ENCODE peak calls at places on chromosomes 7 and 10, in six cellular contexts. U, V, Y, K, H and S are unnamed samples.

GRCh38 chr10:20157314-20157713 is 341.1 kb downstream of the PLXDC2 start:
- DNase-seq in K (no peak), U (no peak), V (no peak), H (no peak), Y (no peak), S (no peak)

GRCh38 chr7:153258686-153259085 is 499.1 kb downstream of the ACTR3B start:
- DNase-seq in K (no peak), U (no peak), V (no peak), H (no peak), Y (no peak), S (no peak)

GRCh38 chr7:72038022-72038732 is 374.0 kb downstream of the CALN1 start:
- DNase-seq in H (no peak), K (no peak), U (no peak), V (no peak), Y (no peak), S (no peak)

GRCh38 chr7:44101966-44102845 is 1.9 kb upstream of the AEBP1 start:
- DNase-seq in H (no peak), Y (no peak), V (peak), K (peak), U (no peak), S (no peak)

GRCh38 chr10:122263971-122264370 is 7.1 kb upstream of the BTBD16 start:
- DNase-seq in V (peak), H (no peak), U (no peak), K (no peak), Y (no peak), S (no peak)

GRCh38 chr10:89115876-89116627 is 91.1 kb downstream of the CH25H start:
- DNase-seq in Y (no peak), H (no peak), U (no peak), V (peak), K (no peak), S (no peak)

GRCh38 chr7:22668971-22669401 is 58.0 kb upstream of the IL6 start:
- DNase-seq in Y (no peak), H (peak), U (no peak), K (no peak), V (no peak), S (no peak)

GRCh38 chr7:148929176-148929575 is 45.1 kb upstream of the EZH2 start:
- DNase-seq in K (no peak), V (no peak), Y (no peak), H (no peak), U (no peak), S (no peak)

GRCh38 chr10:12644380-12645144 is 295.2 kb downstream of the CAMK1D start:
- DNase-seq in K (no peak), V (no peak), Y (no peak), H (no peak), U (no peak), S (no peak)

GRCh38 chr7:101856488-101857357 is 39.3 kb downstream of the CUX1 start:
- DNase-seq in H (peak), V (peak), U (peak), K (peak), Y (peak), S (peak)

GRCh38 chr7:109836016-109836415 is 1254.9 kb upstream of the LRRN3 start:
- DNase-seq in K (no peak), U (no peak), V (no peak), Y (no peak), H (no peak), S (no peak)

GRCh38 chr7:133575726-133576125 is 322.8 kb downstream of the EXOC4 start:
- DNase-seq in K (no peak), Y (no peak), H (no peak), V (no peak), U (no peak), S (no peak)

GRCh38 chr10:8042864-8043568 is 11.5 kb upstream of the GATA3 start:
- DNase-seq in H (no peak), K (no peak), V (no peak), Y (peak), U (no peak), S (no peak)

GRCh38 chr10:65090991-65091390 is 1569.8 kb downstream of the REEP3 start:
- DNase-seq in K (no peak), Y (no peak), U (no peak), V (no peak), H (no peak), S (no peak)

GRCh38 chr10:100019824-100020160 is 10.0 kb upstream of the DNMBP start:
- DNase-seq in H (peak), K (no peak), U (no peak), Y (no peak), V (no peak), S (no peak)

GRCh38 chr7:96734343-96734742 is 24.7 kb upstream of the SEM1 start:
- DNase-seq in H (no peak), V (no peak), K (no peak), U (no peak), Y (no peak), S (no peak)

GRCh38 chr10:113590581-113590980 is 37.7 kb downstream of the HABP2 start:
- DNase-seq in U (no peak), V (no peak), H (no peak), K (no peak), Y (no peak), S (no peak)

GRCh38 chr10:132634241-132634946 is 96.8 kb downstream of the INPP5A start:
- DNase-seq in U (no peak), K (peak), Y (no peak), H (peak), V (no peak), S (no peak)

GRCh38 chr10:49116509-49117365 is 1.4 kb upstream of the VSTM4 start:
- DNase-seq in Y (no peak), H (no peak), K (no peak), V (no peak), U (no peak), S (no peak)

GRCh38 chr10:49115796-49116508 is 630 bp upstream of the VSTM4 start:
- DNase-seq in U (no peak), V (no peak), H (no peak), K (no peak), Y (no peak), S (no peak)

GRCh38 chr10:49113741-49114141 is 1.6 kb downstream of the VSTM4 start:
- DNase-seq in K (no peak), U (no peak), V (no peak), H (no peak), Y (no peak), S (no peak)

GRCh38 chr10:49114718-49115014 is 656 bp downstream of the VSTM4 start:
- DNase-seq in Y (no peak), H (no peak), K (no peak), U (no peak), V (no peak), S (no peak)

GRCh38 chr10:49115015-49115795 is at the start of gene VSTM4:
- DNase-seq in H (peak), V (peak), U (peak), Y (peak), K (peak), S (peak)
- TF ChIP-seq CTCF in H (no peak), V (no peak), U (peak), Y (no peak), K (no peak), S (no peak)

DNA sequence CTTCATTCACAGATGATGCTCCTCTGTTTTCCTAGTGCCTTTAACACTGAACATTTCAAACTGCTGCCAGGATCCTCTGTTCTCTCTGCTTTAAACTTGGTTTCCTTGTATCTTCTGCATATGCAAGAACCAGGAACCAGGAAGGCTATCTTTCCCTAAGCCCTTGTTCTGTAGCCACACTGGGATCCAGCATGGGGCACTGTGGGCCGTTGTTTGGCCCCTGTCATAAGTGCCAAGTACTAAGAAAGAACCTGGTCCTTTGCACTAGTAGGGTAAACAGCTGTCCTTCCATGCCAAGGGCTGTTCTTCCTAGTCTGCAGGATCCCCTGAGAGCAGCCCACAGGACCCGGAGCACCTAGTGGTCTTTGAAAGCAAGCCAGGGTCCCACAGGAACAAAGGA is 49.0 kb upstream of the TRIM8 start:
- DNase-seq in K (no peak), Y (no peak), U (no peak), V (no peak), H (no peak), S (no peak)
- TF ChIP-seq CTCF in K (no peak), Y (no peak), U (no peak), V (no peak), H (no peak), S (no peak)

DNA sequence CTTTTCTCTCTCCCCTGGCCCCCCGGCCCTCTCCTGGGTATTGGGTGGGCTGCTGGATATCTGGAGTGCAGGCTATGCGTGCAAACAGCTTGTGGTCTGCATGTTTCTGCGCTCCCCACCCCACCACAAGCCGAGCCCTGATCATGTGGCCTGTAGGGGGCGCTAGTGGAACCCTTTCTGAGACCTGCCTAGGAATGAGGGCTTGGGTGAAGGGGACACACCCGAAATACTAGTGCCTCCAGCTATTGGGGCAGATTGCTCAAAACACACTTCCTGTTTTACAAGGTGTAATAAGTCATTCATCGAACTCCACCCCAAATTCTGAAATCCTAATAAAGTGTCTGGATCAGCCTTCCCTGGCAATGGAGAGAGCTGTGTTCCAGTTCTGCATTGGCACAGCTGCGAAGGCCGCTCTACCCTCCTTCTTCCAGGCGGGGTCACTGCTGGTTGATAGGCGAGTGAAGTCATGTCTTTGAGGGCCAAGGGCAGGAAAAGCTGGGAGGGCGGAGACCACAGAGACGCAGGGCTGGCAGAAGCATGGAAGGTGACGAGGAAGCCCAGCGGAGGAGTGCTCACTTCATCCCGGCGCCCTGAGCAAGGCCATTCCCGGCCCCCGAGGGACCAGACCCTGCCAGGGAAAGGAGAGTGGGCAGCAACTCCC is 19.8 kb upstream of the PRRT4 start:
- DNase-seq in U (no peak), V (no peak), H (peak), K (peak), Y (peak), S (peak)
- TF ChIP-seq CTCF in U (peak), V (peak), H (peak), K (peak), Y (peak), S (peak)

GRCh38 chr7:100572281-100572948 is 1.3 kb downstream of the SAP25 start:
- DNase-seq in U (no peak), V (no peak), H (no peak), K (no peak), Y (no peak), S (no peak)
- TF ChIP-seq CTCF in U (no peak), V (no peak), H (no peak), K (no peak), Y (no peak), S (no peak)

GRCh38 chr7:27689045-27689877 is 26.6 kb upstream of the HIBADH start:
- DNase-seq in U (no peak), V (peak), H (peak), Y (peak), K (no peak), S (no peak)
- TF ChIP-seq CTCF in U (peak), V (peak), H (no peak), Y (no peak), K (peak), S (no peak)

DNA sequence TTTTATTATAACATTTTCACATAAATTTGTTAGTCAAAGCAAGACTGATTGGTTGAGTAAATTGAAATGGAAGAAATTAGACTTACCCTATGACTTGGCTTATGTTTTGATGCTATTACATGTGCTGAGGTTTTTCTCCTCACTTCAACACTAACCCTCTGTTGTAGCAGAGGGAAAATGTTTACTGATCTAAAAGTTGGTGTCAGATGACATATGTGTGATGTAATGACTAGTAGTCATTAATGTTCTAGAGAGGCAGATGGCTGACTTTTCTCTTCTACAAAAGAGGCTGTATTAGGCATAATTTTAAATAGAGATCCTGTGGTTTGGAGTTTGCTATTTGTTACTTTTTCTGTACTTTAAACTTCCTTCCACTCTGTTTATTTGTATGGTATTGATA is 266.0 kb downstream of the BBS9 start:
- DNase-seq in Y (no peak), H (no peak), K (no peak), V (no peak), U (no peak), S (no peak)
- TF ChIP-seq CTCF in Y (no peak), H (no peak), K (no peak), V (no peak), U (no peak), S (no peak)

DNA sequence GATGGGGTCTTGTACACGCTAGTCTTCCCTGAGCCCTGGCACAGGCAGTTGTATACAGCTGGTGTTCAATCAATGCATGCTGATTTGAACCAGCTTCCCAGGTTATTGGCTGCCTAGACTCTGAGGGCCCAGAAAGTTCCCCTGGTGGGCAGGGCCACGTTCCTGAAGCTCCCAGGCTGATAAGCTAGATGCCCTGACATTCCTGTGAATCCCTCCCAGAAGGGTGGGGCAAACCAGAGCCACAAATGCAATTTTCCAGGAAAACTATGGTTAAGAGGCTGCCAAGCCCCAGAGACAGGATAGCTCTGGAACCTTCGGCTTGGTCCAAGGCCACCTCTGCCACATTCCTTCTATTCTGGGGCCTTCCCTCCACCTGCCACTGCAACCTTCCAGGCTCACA is 78.2 kb downstream of the FAM53B start:
- DNase-seq in V (no peak), Y (no peak), H (no peak), U (no peak), K (no peak), S (no peak)
- TF ChIP-seq CTCF in V (no peak), Y (no peak), H (no peak), U (no peak), K (no peak), S (no peak)

DNA sequence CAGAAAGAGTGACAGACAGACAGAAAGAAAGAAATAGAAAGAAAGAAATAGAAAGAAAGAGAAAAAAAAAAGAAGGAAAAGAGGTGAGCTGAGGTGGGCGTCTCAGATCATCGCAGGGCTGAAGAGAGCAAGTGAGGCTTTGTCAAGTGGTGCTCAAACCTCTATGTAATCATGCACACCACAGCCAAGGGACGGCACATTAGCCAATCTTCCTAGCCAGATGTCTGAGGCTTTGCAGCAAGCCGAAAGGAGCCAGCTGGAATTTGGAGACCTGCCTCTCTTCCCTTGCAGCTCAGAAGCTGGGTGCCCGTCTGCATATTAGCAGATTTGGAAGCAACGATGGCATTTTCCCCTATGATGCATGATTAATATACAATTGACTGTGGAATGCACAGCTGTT is 52.5 kb downstream of the ADRA2A start:
- DNase-seq in H (no peak), K (no peak), U (no peak), Y (no peak), V (no peak), S (no peak)
- TF ChIP-seq CTCF in H (no peak), K (no peak), U (no peak), Y (no peak), V (no peak), S (no peak)

DNA sequence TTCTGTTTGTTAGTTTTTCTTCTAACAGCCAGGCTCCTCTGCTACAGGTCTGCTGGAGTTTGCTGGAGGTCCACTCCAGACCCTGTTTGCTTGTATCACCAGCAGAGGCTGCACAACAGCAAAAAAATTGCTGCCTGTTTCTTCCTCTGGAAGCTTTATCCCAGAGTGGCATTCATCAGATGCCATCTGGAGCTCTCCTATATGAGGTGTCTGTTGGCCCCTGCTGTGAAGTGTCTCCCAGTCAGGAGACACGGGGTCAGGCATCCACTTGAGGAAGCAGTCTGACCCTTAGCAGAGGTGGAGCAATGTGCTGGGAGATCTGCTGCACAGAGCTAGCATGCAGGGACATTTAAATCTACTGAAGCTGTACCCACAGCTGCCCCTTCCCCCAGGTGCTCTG is 26.7 kb upstream of the CROT start:
- DNase-seq in U (no peak), Y (no peak), V (no peak), K (no peak), H (no peak), S (no peak)
- TF ChIP-seq CTCF in U (no peak), Y (no peak), V (no peak), K (no peak), H (no peak), S (no peak)

GRCh38 chr10:1608408-1609037 is 128.8 kb downstream of the ADARB2 start:
- DNase-seq in V (no peak), H (peak), U (no peak), Y (no peak), K (no peak), S (peak)
- TF ChIP-seq CTCF in V (no peak), H (no peak), U (no peak), Y (no peak), K (no peak), S (no peak)